ENCODE peak calls at places on chromosomes 16 and 17, in five cellular contexts. C is A549, Y is K562, A is GM12878, S is HepG2. Q is an unnamed sample.

GRCh38 chr16:568401-569258 is 1.1 kb upstream of the PIGQ start:
- DNase-seq in Y (peak; percentile 81), C (no peak), A (no peak), S (no peak), Q (no peak)

GRCh38 chr16:52090080-52090479 is 456.9 kb downstream of the TOX3 start:
- DNase-seq in Y (no peak), A (no peak), C (no peak), S (no peak), Q (no peak)

GRCh38 chr17:75610103-75610984 is 22.7 kb downstream of the MYO15B start:
- DNase-seq in A (no peak), Y (no peak), S (peak; percentile 56), C (peak; percentile 93), Q (no peak)

GRCh38 chr17:62179525-62180161 is 114.6 kb upstream of the MED13 start:
- DNase-seq in A (no peak), S (peak; percentile 52), C (peak; percentile 85), Y (peak; percentile 73), Q (peak; percentile 80)

GRCh38 chr16:89722392-89723278 is 1.3 kb downstream of the ZNF276 start:
- DNase-seq in Y (no peak), S (no peak), A (no peak), C (no peak), Q (peak; percentile 50)

GRCh38 chr16:57022445-57022844 is 33.1 kb downstream of the NLRC5 start:
- DNase-seq in C (no peak), S (no peak), A (no peak), Y (no peak), Q (no peak)

GRCh38 chr17:83174859-83175550 is 95.6 kb downstream of the METRNL start:
- DNase-seq in S (no peak), Y (no peak), C (no peak), A (no peak), Q (no peak)

GRCh38 chr17:55668581-55668980 is 54.1 kb downstream of the TMEM100 start:
- DNase-seq in S (no peak), A (no peak), Y (no peak), C (no peak), Q (no peak)

GRCh38 chr16:8571061-8571596 is 19.2 kb downstream of the TMEM114 start:
- DNase-seq in A (no peak), S (peak; percentile 94), C (no peak), Y (no peak), Q (no peak)

GRCh38 chr16:49354101-49354500 is 19.5 kb upstream of the C16orf78 start:
- DNase-seq in Y (no peak), A (no peak), S (no peak), C (no peak), Q (no peak)

GRCh38 chr17:77933777-77934398 is 24.6 kb upstream of the TNRC6C start:
- DNase-seq in A (no peak), Y (no peak), S (no peak), C (no peak), Q (no peak)

GRCh38 chr17:77571562-77571981 is 386.9 kb upstream of the TNRC6C start:
- DNase-seq in A (no peak), C (no peak), Y (peak; percentile 54), S (no peak), Q (peak; percentile 64)

GRCh38 chr17:36183811-36184765 is 7.7 kb upstream of the TBC1D3B start:
- DNase-seq in A (no peak), Y (no peak), S (no peak), C (no peak), Q (no peak)

GRCh38 chr17:63433746-63434591 is 12.1 kb downstream of the CYB561 start:
- DNase-seq in A (no peak), S (no peak), C (no peak), Y (no peak), Q (no peak)

GRCh38 chr17:15255713-15256454 is 9.2 kb downstream of the PMP22 start:
- DNase-seq in Y (no peak), S (no peak), C (no peak), A (no peak), Q (no peak)

GRCh38 chr16:24728891-24729242 is 584 bp upstream of the TNRC6A start:
- DNase-seq in C (no peak), S (no peak), A (no peak), Y (no peak), Q (no peak)

GRCh38 chr16:47136101-47136820 is 7.5 kb downstream of the NETO2 start:
- DNase-seq in Y (no peak), A (no peak), C (no peak), S (peak; percentile 13), Q (peak; percentile 91)

GRCh38 chr16:50724237-50724747 is 17.6 kb upstream of the CYLD start:
- DNase-seq in Y (no peak), C (no peak), A (no peak), S (no peak), Q (no peak)

GRCh38 chr16:70753228-70753627 is 47.7 kb downstream of the VAC14 start:
- DNase-seq in S (no peak), A (no peak), C (no peak), Y (no peak), Q (no peak)

GRCh38 chr16:81311762-81312161 is 3.0 kb upstream of the GAN start:
- DNase-seq in C (no peak), Y (no peak), S (no peak), A (no peak), Q (no peak)

GRCh38 chr17:56359518-56359917 is 206.2 kb downstream of the ANKFN1 start:
- DNase-seq in Y (no peak), S (no peak), C (no peak), A (no peak), Q (no peak)

GRCh38 chr16:72021043-72021442 is 12.5 kb downstream of the DHODH start:
- DNase-seq in C (no peak), Y (peak; percentile 21), S (no peak), A (no peak), Q (no peak)

GRCh38 chr17:75985986-75986385 is 6.9 kb downstream of the TEN1 start:
- DNase-seq in S (no peak), A (no peak), Y (no peak), C (no peak), Q (no peak)

GRCh38 chr17:80774643-80775281 is 216.9 kb upstream of the CHMP6 start:
- DNase-seq in S (no peak), C (no peak), A (no peak), Y (no peak), Q (peak; percentile 43)

GRCh38 chr16:24838554-24839266 is 7.1 kb upstream of the SLC5A11 start:
- DNase-seq in S (peak; percentile 83), Y (peak; percentile 89), C (peak; percentile 37), A (no peak), Q (peak; percentile 91)

GRCh38 chr17:61299517-61300513 is 99.8 kb upstream of the TBX2 start:
- DNase-seq in A (no peak), Y (no peak), S (no peak), C (no peak), Q (no peak)

GRCh38 chr16:86732621-86733297 is 154.4 kb downstream of the FOXL1 start:
- DNase-seq in Y (no peak), C (no peak), S (no peak), A (no peak), Q (peak; percentile 37)

GRCh38 chr16:69313469-69313868 is 2.3 kb downstream of the VPS4A start:
- DNase-seq in A (no peak), Y (no peak), C (no peak), S (no peak), Q (no peak)

GRCh38 chr16:69311115-69311532 is at the start of gene VPS4A:
- DNase-seq in C (peak; percentile 80), A (peak; percentile 89), Y (peak; percentile 98), S (peak; percentile 92), Q (peak; percentile 98)

GRCh38 chr16:69309316-69309715 is 1.8 kb upstream of the VPS4A start:
- DNase-seq in C (no peak), Y (no peak), S (no peak), A (no peak), Q (peak; percentile 26)

GRCh38 chr16:69310479-69311114 is 553 bp upstream of the VPS4A start:
- DNase-seq in Y (no peak), S (no peak), C (no peak), A (no peak), Q (no peak)

GRCh38 chr16:69311533-69312388 is 611 bp downstream of the VPS4A start:
- DNase-seq in A (no peak), C (peak; percentile 56), S (peak; percentile 65), Y (peak; percentile 39), Q (no peak)
- TF ChIP-seq MYC in A (no peak), C (no peak), S (peak; percentile 70), Y (no peak), Q (no peak)

GRCh38 chr17:79537061-79537460 is 73.8 kb downstream of the RBFOX3 start:
- DNase-seq in S (no peak), Y (no peak), C (no peak), A (no peak), Q (no peak)
- H3K4me1 ChIP-seq in S (no peaks in the 10 kb centered on the region), Y (no peaks in the 10 kb centered on the region), C (peaks cover 11% of the 10 kb centered on the region), A (no peaks in the 10 kb centered on the region), Q (no peaks in the 10 kb centered on the region)

GRCh38 chr17:50707296-50708049 is at the start of gene ANKRD40:
- DNase-seq in C (peak; percentile 96), Y (peak; percentile 87), S (peak; percentile 88), A (peak; percentile 67), Q (peak; percentile 93)

GRCh38 chr17:50708050-50709000 is 611 bp upstream of the ANKRD40 start:
- DNase-seq in C (no peak), S (no peak), A (peak; percentile 17), Y (no peak), Q (peak; percentile 56)

GRCh38 chr17:50699410-50699809 is 8.3 kb downstream of the ANKRD40 start:
- DNase-seq in A (no peak), Y (no peak), S (no peak), C (no peak), Q (no peak)

GRCh38 chr17:50697663-50698272 is 9.9 kb downstream of the ANKRD40 start:
- DNase-seq in C (no peak), A (no peak), S (no peak), Y (no peak), Q (no peak)

GRCh38 chr17:50703162-50703561 is 4.6 kb downstream of the ANKRD40 start:
- DNase-seq in C (no peak), Y (no peak), S (no peak), A (no peak), Q (no peak)
- TF ChIP-seq MYC in C (no peak), Y (no peak), S (no peak), A (no peak), Q (no peak)

GRCh38 chr16:11248133-11248532 is 7.9 kb downstream of the SOCS1 start:
- DNase-seq in S (no peak), A (no peak), C (no peak), Y (no peak), Q (no peak)
- H3K4me1 ChIP-seq in S (peaks cover 54% of the 10 kb centered on the region), A (peaks cover 21% of the 10 kb centered on the region), C (no peaks in the 10 kb centered on the region), Y (peaks cover 15% of the 10 kb centered on the region), Q (no peaks in the 10 kb centered on the region)